ENCODE peak calls at places on chromosomes 4 and X, in eight cellular contexts. Z is fibroblast of the aortic adventitia, V is ascending aorta, H is PC-3, F is progenitor cell of endocrine pancreas, J is ovary, M is nephron progenitor cell, C is mucosa of descending colon. T is an unnamed sample.
A peak's percentile ranks its signal among the peaks of the same experiment; 100 is the strongest.

GRCh38 chr4:27490315-27490714 is 629.7 kb downstream of the STIM2 start:
- DNase-seq in Z (no peak), V (no peak), H (no peak), F (no peak), J (no peak), M (no peak), C (no peak), T (no peak)

GRCh38 chr4:5018603-5019002 is 655 bp downstream of the CYTL1 start:
- DNase-seq in Z (no peak), V (no peak), H (no peak), F (no peak), J (no peak), M (no peak), C (no peak), T (no peak)

GRCh38 chr4:8836664-8837171 is 34.9 kb downstream of the HMX1 start:
- DNase-seq in Z (no peak), V (no peak), H (no peak), F (no peak), J (no peak), M (no peak), C (no peak), T (no peak)

GRCh38 chr4:147057631-147057980 is 111.9 kb upstream of the TTC29 start:
- DNase-seq in Z (peak; percentile 70), V (no peak), H (peak; percentile 16), F (no peak), J (no peak), M (no peak), C (no peak), T (no peak)

GRCh38 chr4:66275381-66276060 is 605.2 kb upstream of the EPHA5 start:
- DNase-seq in Z (peak; percentile 75), V (no peak), H (no peak), F (no peak), J (no peak), M (no peak), C (no peak), T (no peak)

GRCh38 chr4:183932576-183932975 is 27.5 kb downstream of the STOX2 start:
- DNase-seq in Z (no peak), V (no peak), H (no peak), F (no peak), J (no peak), M (no peak), C (no peak), T (no peak)

GRCh38 chr4:150131581-150132228 is 53.5 kb downstream of the DCLK2 start:
- DNase-seq in Z (no peak), V (no peak), H (no peak), F (no peak), J (no peak), M (no peak), C (no peak), T (no peak)

GRCh38 chrX:24242649-24243556 is 71.0 kb downstream of the SUPT20HL2 start:
- DNase-seq in Z (peak; percentile 93), V (no peak), H (no peak), F (no peak), J (peak; percentile 27), M (no peak), C (peak; percentile 32), T (no peak)

GRCh38 chr4:173626277-173626676 is 96.2 kb upstream of the HAND2 start:
- DNase-seq in Z (no peak), V (no peak), H (no peak), F (no peak), J (no peak), M (no peak), C (no peak), T (no peak)

GRCh38 chrX:133323450-133323849 is 91.8 kb downstream of the GPC4 start:
- DNase-seq in Z (no peak), V (no peak), H (no peak), F (no peak), J (no peak), M (no peak), C (no peak), T (no peak)

GRCh38 chr4:181008164-181008563 is 1235.0 kb upstream of the TENM3 start:
- DNase-seq in Z (peak; percentile 33), V (no peak), H (peak; percentile 25), F (no peak), J (no peak), M (no peak), C (no peak), T (no peak)

GRCh38 chrX:16392597-16392996 is 225.3 kb downstream of the MAGEB17 start:
- DNase-seq in Z (no peak), V (no peak), H (no peak), F (no peak), J (no peak), M (no peak), C (no peak), T (no peak)

DNA sequence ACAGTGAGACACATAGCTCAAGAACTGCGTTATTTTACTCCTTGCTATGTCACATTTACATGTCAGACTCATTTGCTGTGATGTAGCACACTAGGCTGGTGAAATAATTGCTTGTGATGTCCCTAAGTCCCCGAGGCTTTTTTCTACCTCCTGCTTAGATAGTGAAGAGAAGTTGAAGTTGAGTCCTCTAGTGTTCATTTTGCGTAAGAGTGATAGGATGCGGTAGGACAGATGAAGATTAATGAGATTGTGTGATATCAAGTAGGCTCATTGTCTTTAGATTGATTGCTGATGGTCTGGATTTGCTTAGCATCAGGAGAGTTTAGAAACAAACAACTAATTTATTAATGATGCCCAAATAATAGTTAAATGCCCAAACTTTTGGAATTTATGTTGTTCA is 173.6 kb upstream of the NUDT6 start:
- DNase-seq in Z (no peak), V (no peak), H (peak; percentile 57), F (no peak), J (no peak), M (no peak), C (no peak), T (no peak)
- TF ChIP-seq CTCF in Z (peak; percentile 8), V (no peak), H (peak; percentile 74), F (peak; percentile 21), J (no peak), M (peak; percentile 52), C (no peak), T (no peak)

DNA sequence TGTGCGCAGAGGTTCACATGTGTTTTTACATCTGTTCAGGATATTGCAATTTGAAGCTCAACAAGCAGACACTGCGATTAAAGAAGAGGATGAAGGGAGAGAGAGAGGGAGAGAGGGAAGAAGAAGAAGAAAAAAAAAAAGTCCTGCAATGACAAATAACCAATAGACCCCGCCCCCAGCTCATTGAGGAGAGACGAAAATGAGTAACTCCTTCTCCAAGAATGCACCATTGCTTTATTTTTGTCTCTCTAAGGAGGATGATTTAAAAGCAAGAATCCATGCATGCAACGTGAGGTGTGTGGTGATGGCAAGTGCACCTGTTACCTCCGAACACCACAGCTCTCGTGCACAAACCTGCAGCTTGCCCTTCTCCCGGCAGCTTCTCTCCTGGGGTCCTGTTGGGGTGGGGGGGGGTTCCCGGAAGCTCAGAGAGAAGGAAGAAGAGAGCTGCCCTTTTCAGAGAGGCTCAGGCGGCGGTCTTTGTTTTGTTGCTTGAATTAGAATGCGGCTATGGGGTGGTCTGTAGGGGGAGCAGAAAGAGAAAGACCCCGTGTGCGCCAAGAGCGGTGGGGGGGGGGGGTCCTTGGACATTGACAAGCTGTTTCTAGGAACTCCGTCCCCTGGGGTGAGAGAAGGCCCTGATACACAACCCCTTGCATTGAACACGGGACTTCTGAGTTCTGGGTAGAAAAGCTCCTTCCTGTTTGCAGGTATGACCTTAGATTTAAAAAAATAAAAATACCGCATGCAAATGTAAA is 100.7 kb downstream of the CRLF2 start:
- DNase-seq in Z (no peak), V (no peak), H (no peak), F (no peak), J (no peak), M (peak; percentile 19), C (no peak), T (no peak)
- TF ChIP-seq CTCF in Z (no peak), V (no peak), H (no peak), F (no peak), J (no peak), M (no peak), C (no peak), T (no peak)

GRCh38 chrX:57929373-57929772 is 19.1 kb upstream of the ZXDA start:
- DNase-seq in Z (peak; percentile 57), V (no peak), H (peak; percentile 58), F (no peak), J (no peak), M (no peak), C (peak; percentile 7), T (no peak)
- TF ChIP-seq CTCF in Z (peak; percentile 63), V (peak; percentile 51), H (peak; percentile 66), F (peak; percentile 34), J (no peak), M (no peak), C (no peak), T (no peak)

GRCh38 chr4:88573286-88573994 is 18.8 kb upstream of the HERC3 start:
- DNase-seq in Z (peak; percentile 8), V (no peak), H (no peak), F (no peak), J (no peak), M (no peak), C (no peak), T (no peak)

GRCh38 chr4:88575222-88575621 is 17.1 kb upstream of the HERC3 start:
- DNase-seq in Z (no peak), V (no peak), H (no peak), F (no peak), J (no peak), M (no peak), C (no peak), T (no peak)

GRCh38 chr4:88569944-88570455 is 22.3 kb upstream of the HERC3 start:
- DNase-seq in Z (no peak), V (no peak), H (no peak), F (no peak), J (no peak), M (no peak), C (no peak), T (no peak)

DNA sequence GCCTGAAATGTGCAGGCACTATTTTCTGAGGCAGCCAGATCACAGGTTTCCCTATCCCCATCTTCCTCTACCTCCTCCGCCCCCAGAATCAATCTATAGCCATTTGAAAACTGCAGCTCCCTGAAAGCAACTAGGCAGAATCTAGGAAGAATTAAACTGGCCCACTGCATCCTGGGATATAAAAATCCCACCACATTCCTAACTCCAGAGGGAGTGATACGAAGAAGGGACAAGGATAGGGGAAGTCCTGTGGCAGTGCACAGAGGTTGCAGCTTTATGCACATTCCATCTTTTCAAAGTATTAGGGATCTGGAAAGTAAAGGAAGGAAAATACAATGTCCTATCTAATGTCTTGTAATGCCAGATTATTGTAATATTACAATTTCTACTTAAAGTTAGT is 18.3 kb upstream of the HERC3 start:
- DNase-seq in Z (peak; percentile 34), V (no peak), H (peak; percentile 16), F (no peak), J (no peak), M (no peak), C (no peak), T (no peak)
- TF ChIP-seq CTCF in Z (peak; percentile 16), V (peak; percentile 30), H (peak; percentile 24), F (peak; percentile 35), J (no peak), M (peak; percentile 21), C (no peak), T (no peak)

GRCh38 chrX:154517101-154517781 is 1.2 kb upstream of the FAM3A start:
- DNase-seq in Z (no peak), V (no peak), H (no peak), F (no peak), J (no peak), M (peak; percentile 48), C (peak; percentile 63), T (no peak)
- TF ChIP-seq CTCF in Z (no peak), V (no peak), H (no peak), F (no peak), J (no peak), M (no peak), C (no peak), T (no peak)